ENCODE peak calls at places on chromosomes 1 and 21, in six cellular contexts. S is ureter; D is foreskin fibroblast; Q is astrocyte of the cerebellum; U is activated T-helper 1 cell treated with anti-CD3 and anti-CD28 coated beads, Interleukin-12 subunit alpha, Interleukin-12 subunit beta, Interleukin-2, Interleukin-4 antibody, amounts not matched to agents 30 ng/mL and 10 ng/mL and 1 ng/mL, durations not matched to agents 14 hours and 24 hours and 36 hours; J is spleen. X is an unnamed sample.

GRCh38 chr1:198122693-198123092 is 34.1 kb upstream of the NEK7 start:
- DNase-seq in S (no peak), D (peak; percentile 30), Q (no peak), U (no peak), J (no peak), X (peak; percentile 10)

GRCh38 chr1:234481771-234482170 is 2.8 kb upstream of the TARBP1 start:
- DNase-seq in S (no peak), D (no peak), Q (no peak), U (no peak), J (no peak), X (no peak)

GRCh38 chr1:7967206-7967605 is 5.7 kb downstream of the PARK7 start:
- DNase-seq in S (no peak), D (no peak), Q (no peak), U (no peak), J (no peak), X (no peak)

GRCh38 chr1:8984203-8984602 is 38.5 kb downstream of the CA6 start:
- DNase-seq in S (no peak), D (no peak), Q (no peak), U (no peak), J (no peak), X (no peak)

GRCh38 chr1:38608202-38608864 is 251.2 kb downstream of the RRAGC start:
- DNase-seq in S (no peak), D (no peak), Q (no peak), U (no peak), J (no peak), X (peak; percentile 50)

GRCh38 chr1:238088891-238089290 is 198.2 kb upstream of the ZP4 start:
- DNase-seq in S (no peak), D (no peak), Q (peak; percentile 6), U (no peak), J (no peak), X (no peak)

GRCh38 chr1:24897263-24898151 is 32.6 kb downstream of the RUNX3 start:
- DNase-seq in S (peak; percentile 36), D (no peak), Q (no peak), U (no peak), J (no peak), X (peak; percentile 48)

GRCh38 chr1:209607795-209608178 is 24.3 kb downstream of the CAMK1G start:
- DNase-seq in S (no peak), D (no peak), Q (no peak), U (no peak), J (no peak), X (no peak)

GRCh38 chr21:46040707-46041106 is 57.2 kb upstream of the COL6A2 start:
- DNase-seq in S (no peak), D (no peak), Q (no peak), U (no peak), J (no peak), X (no peak)

GRCh38 chr1:91078859-91079258 is 57.0 kb upstream of the ZNF644 start:
- DNase-seq in S (no peak), D (no peak), Q (no peak), U (no peak), J (no peak), X (no peak)

GRCh38 chr1:240464099-240464498 is 147.9 kb downstream of the GREM2 start:
- DNase-seq in S (no peak), D (peak; percentile 48), Q (no peak), U (no peak), J (no peak), X (no peak)

GRCh38 chr1:226682841-226683800 is 56.0 kb downstream of the ITPKB start:
- DNase-seq in S (no peak), D (no peak), Q (no peak), U (no peak), J (no peak), X (no peak)

GRCh38 chr1:200892546-200892945 is 2.2 kb upstream of the INAVA start:
- DNase-seq in S (no peak), D (no peak), Q (no peak), U (no peak), J (peak; percentile 59), X (no peak)

GRCh38 chr1:156618853-156619581 is at the start of gene HAPLN2:
- DNase-seq in S (no peak), D (peak; percentile 32), Q (no peak), U (no peak), J (no peak), X (no peak)

GRCh38 chr1:225534135-225534534 is 106.3 kb upstream of the LBR start:
- DNase-seq in S (no peak), D (no peak), Q (no peak), U (no peak), J (no peak), X (no peak)

GRCh38 chr1:117453958-117454357 is 86.7 kb downstream of the MAN1A2 start:
- DNase-seq in S (no peak), D (no peak), Q (no peak), U (no peak), J (no peak), X (no peak)

GRCh38 chr1:116966791-116967190 is 34.8 kb upstream of the CD101 start:
- DNase-seq in S (no peak), D (no peak), Q (no peak), U (no peak), J (no peak), X (no peak)

X was measured in AG20443.